ENCODE peak calls at places on chromosomes 3 and 15, in ten cellular contexts. One of them, this sample, is unnamed.

GRCh38 chr3:23258110-23258509 is 55.0 kb downstream of the UBE2E2 start:
- DNase-seq in GM12878: no peak
- DNase-seq in heart right ventricle: no peak
- DNase-seq in AG04450: no peak
- DNase-seq in COR-L47: no peak
- DNase-seq in HFFc6: no peak
- DNase-seq in neural crest cell: no peak
- DNase-seq in SK-N-DZ: no peak
- DNase-seq in Ammon's horn: no peak
- DNase-seq in frontal cortex: no peak
- DNase-seq in this sample: no peak

GRCh38 chr3:195853930-195854478 is 42.3 kb upstream of the MUC4 start:
- DNase-seq in heart right ventricle: no peak
- DNase-seq in AG04450: no peak
- DNase-seq in HFFc6: no peak
- DNase-seq in frontal cortex: no peak
- DNase-seq in COR-L47: no peak
- DNase-seq in neural crest cell: no peak
- DNase-seq in SK-N-DZ: peak; percentile 49
- DNase-seq in GM12878: no peak
- DNase-seq in Ammon's horn: no peak
- DNase-seq in this sample: no peak

GRCh38 chr15:77282333-77282732 is 137.6 kb downstream of the PEAK1 start:
- DNase-seq in heart right ventricle: no peak
- DNase-seq in GM12878: no peak
- DNase-seq in Ammon's horn: peak; percentile 5
- DNase-seq in frontal cortex: no peak
- DNase-seq in neural crest cell: no peak
- DNase-seq in SK-N-DZ: no peak
- DNase-seq in COR-L47: no peak
- DNase-seq in AG04450: peak; percentile 41
- DNase-seq in HFFc6: peak; percentile 92
- DNase-seq in this sample: no peak

GRCh38 chr15:24318981-24319380 is 356.6 kb upstream of the NPAP1 start:
- DNase-seq in neural crest cell: no peak
- DNase-seq in Ammon's horn: no peak
- DNase-seq in HFFc6: no peak
- DNase-seq in SK-N-DZ: no peak
- DNase-seq in AG04450: no peak
- DNase-seq in heart right ventricle: no peak
- DNase-seq in GM12878: no peak
- DNase-seq in frontal cortex: no peak
- DNase-seq in COR-L47: no peak
- DNase-seq in this sample: no peak

GRCh38 chr15:66831801-66832390 is 129.9 kb downstream of the SMAD6 start:
- DNase-seq in frontal cortex: no peak
- DNase-seq in GM12878: no peak
- DNase-seq in SK-N-DZ: no peak
- DNase-seq in HFFc6: no peak
- DNase-seq in Ammon's horn: no peak
- DNase-seq in heart right ventricle: no peak
- DNase-seq in neural crest cell: no peak
- DNase-seq in AG04450: no peak
- DNase-seq in COR-L47: no peak
- DNase-seq in this sample: no peak

GRCh38 chr3:186849392-186849975 is 7.0 kb downstream of the ADIPOQ start:
- DNase-seq in AG04450: no peak
- DNase-seq in heart right ventricle: no peak
- DNase-seq in GM12878: peak; percentile 30
- DNase-seq in COR-L47: peak; percentile 37
- DNase-seq in Ammon's horn: no peak
- DNase-seq in frontal cortex: peak; percentile 44
- DNase-seq in HFFc6: no peak
- DNase-seq in neural crest cell: no peak
- DNase-seq in SK-N-DZ: peak; percentile 73
- DNase-seq in this sample: no peak

GRCh38 chr3:37999836-38000235 is 9.2 kb downstream of the VILL start:
- DNase-seq in GM12878: no peak
- DNase-seq in frontal cortex: no peak
- DNase-seq in neural crest cell: no peak
- DNase-seq in AG04450: no peak
- DNase-seq in HFFc6: no peak
- DNase-seq in SK-N-DZ: no peak
- DNase-seq in COR-L47: no peak
- DNase-seq in heart right ventricle: no peak
- DNase-seq in Ammon's horn: no peak
- DNase-seq in this sample: no peak

GRCh38 chr3:194425399-194425798 is 26.3 kb upstream of the GP5 start:
- DNase-seq in COR-L47: no peak
- DNase-seq in neural crest cell: no peak
- DNase-seq in heart right ventricle: no peak
- DNase-seq in Ammon's horn: no peak
- DNase-seq in GM12878: no peak
- DNase-seq in frontal cortex: no peak
- DNase-seq in HFFc6: no peak
- DNase-seq in SK-N-DZ: no peak
- DNase-seq in AG04450: no peak
- DNase-seq in this sample: no peak

GRCh38 chr15:80701676-80702311 is 6.7 kb downstream of the ABHD17C start:
- DNase-seq in GM12878: no peak
- DNase-seq in COR-L47: no peak
- DNase-seq in frontal cortex: no peak
- DNase-seq in Ammon's horn: no peak
- DNase-seq in AG04450: no peak
- DNase-seq in neural crest cell: no peak
- DNase-seq in heart right ventricle: no peak
- DNase-seq in HFFc6: no peak
- DNase-seq in SK-N-DZ: peak; percentile 80
- DNase-seq in this sample: no peak

GRCh38 chr3:85020828-85021227 is 62.0 kb downstream of the CADM2 start:
- DNase-seq in frontal cortex: no peak
- DNase-seq in heart right ventricle: no peak
- DNase-seq in COR-L47: no peak
- DNase-seq in Ammon's horn: no peak
- DNase-seq in neural crest cell: no peak
- DNase-seq in SK-N-DZ: no peak
- DNase-seq in GM12878: no peak
- DNase-seq in HFFc6: no peak
- DNase-seq in AG04450: no peak
- DNase-seq in this sample: no peak

GRCh38 chr3:49689046-49689886 is at the start of the genes MST1 and RNF123:
- DNase-seq in heart right ventricle: peak; percentile 94
- DNase-seq in COR-L47: no peak
- DNase-seq in GM12878: peak; percentile 59
- DNase-seq in frontal cortex: peak; percentile 91
- DNase-seq in Ammon's horn: peak; percentile 87
- DNase-seq in SK-N-DZ: peak; percentile 90
- DNase-seq in neural crest cell: peak; percentile 96
- DNase-seq in HFFc6: peak; percentile 74
- DNase-seq in AG04450: peak; percentile 78
- DNase-seq in this sample: peak; percentile 91

GRCh38 chr15:85129881-85130280 is 148.2 kb downstream of the PDE8A start:
- DNase-seq in SK-N-DZ: no peak
- DNase-seq in COR-L47: no peak
- DNase-seq in heart right ventricle: no peak
- DNase-seq in HFFc6: no peak
- DNase-seq in Ammon's horn: no peak
- DNase-seq in GM12878: no peak
- DNase-seq in AG04450: no peak
- DNase-seq in frontal cortex: no peak
- DNase-seq in neural crest cell: no peak
- DNase-seq in this sample: no peak

GRCh38 chr15:61951949-61952348 is 108.3 kb downstream of the VPS13C start:
- DNase-seq in COR-L47: no peak
- DNase-seq in HFFc6: no peak
- DNase-seq in GM12878: no peak
- DNase-seq in neural crest cell: no peak
- DNase-seq in AG04450: no peak
- DNase-seq in frontal cortex: no peak
- DNase-seq in heart right ventricle: no peak
- DNase-seq in SK-N-DZ: no peak
- DNase-seq in Ammon's horn: peak; percentile 18
- DNase-seq in this sample: no peak

GRCh38 chr3:17399586-17399985 is 342.8 kb downstream of the TBC1D5 start:
- DNase-seq in heart right ventricle: no peak
- DNase-seq in frontal cortex: no peak
- DNase-seq in neural crest cell: no peak
- DNase-seq in AG04450: no peak
- DNase-seq in SK-N-DZ: no peak
- DNase-seq in Ammon's horn: no peak
- DNase-seq in HFFc6: no peak
- DNase-seq in GM12878: peak; percentile 26
- DNase-seq in COR-L47: no peak
- DNase-seq in this sample: no peak